ENCODE peak calls at places on chromosome 10, in eight cellular contexts. A is effector memory CD4-positive, alpha-beta T cell; U is GM23248; L is adipocyte; H is aorta; I is psoas muscle; C is mammary epithelial cell; X is GM06990. M is an unnamed sample. For H3K27me3, the result is how much of the 10 kb centered on the place peaks cover.

GRCh38 chr10:32459072-32459703 is 13.2 kb downstream of the CCDC7 start:
- DNase-seq in A (no peak), U (no peak), L (no peak), H (no peak), I (no peak), C (no peak), X (no peak), M (no peak)

GRCh38 chr10:1240341-1240775 is 184.2 kb downstream of the WDR37 start:
- DNase-seq in A (no peak), U (no peak), L (no peak), H (no peak), I (no peak), C (no peak), X (no peak), M (no peak)

GRCh38 chr10:131859341-131860020 is 41.3 kb upstream of the PPP2R2D start:
- DNase-seq in A (no peak), U (peak), L (no peak), H (no peak), I (no peak), C (no peak), X (no peak), M (no peak)

GRCh38 chr10:18400201-18400910 is 251.0 kb downstream of the NSUN6 start:
- DNase-seq in A (no peak), U (peak), L (no peak), H (no peak), I (no peak), C (no peak), X (peak), M (no peak)

GRCh38 chr10:988667-989545 is 672 bp downstream of the GTPBP4 start:
- DNase-seq in A (no peak), U (peak), L (peak), H (no peak), I (no peak), C (peak), X (no peak), M (no peak)

GRCh38 chr10:94066411-94066810 is 72.7 kb downstream of the PLCE1 start:
- DNase-seq in A (no peak), U (peak), L (peak), H (no peak), I (no peak), C (peak), X (no peak), M (peak)

GRCh38 chr10:120490288-120490687 is 33.3 kb downstream of the PLPP4 start:
- DNase-seq in A (no peak), U (no peak), L (no peak), H (no peak), I (no peak), C (no peak), X (no peak), M (peak)

GRCh38 chr10:122051609-122052385 is 62.8 kb downstream of the TACC2 start:
- DNase-seq in A (no peak), U (peak), L (peak), H (peak), I (peak), C (peak), X (no peak), M (no peak)

GRCh38 chr10:33963656-33964175 is 629.2 kb upstream of the NRP1 start:
- DNase-seq in A (no peak), U (no peak), L (peak), H (no peak), I (no peak), C (no peak), X (no peak), M (no peak)

GRCh38 chr10:48594799-48595198 is 10.1 kb downstream of the ARHGAP22 start:
- DNase-seq in A (no peak), U (no peak), L (no peak), H (no peak), I (no peak), C (no peak), X (no peak), M (no peak)

GRCh38 chr10:97566338-97566986 is 6.1 kb upstream of the ANKRD2 start:
- DNase-seq in A (no peak), U (no peak), L (no peak), H (no peak), I (no peak), C (no peak), X (no peak), M (no peak)

GRCh38 chr10:91683976-91684375 is 51.1 kb upstream of the PPP1R3C start:
- DNase-seq in A (no peak), U (peak), L (peak), H (no peak), I (no peak), C (peak), X (no peak), M (peak)

GRCh38 chr10:4351723-4352565 is 474.1 kb upstream of the AKR1E2 start:
- DNase-seq in A (no peak), U (peak), L (no peak), H (no peak), I (no peak), C (peak), X (no peak), M (no peak)

GRCh38 chr10:5557040-5557721 is 32.4 kb downstream of the CALML3 start:
- DNase-seq in A (no peak), U (no peak), L (no peak), H (no peak), I (no peak), C (no peak), X (no peak), M (no peak)

GRCh38 chr10:17512341-17513001 is 58.1 kb upstream of the ST8SIA6 start:
- DNase-seq in A (no peak), U (peak), L (peak), H (peak), I (no peak), C (peak), X (no peak), M (no peak)

GRCh38 chr10:131166486-131166885 is 145.0 kb downstream of the TCERG1L start:
- DNase-seq in A (no peak), U (no peak), L (no peak), H (no peak), I (no peak), C (no peak), X (no peak), M (no peak)

GRCh38 chr10:24128066-24128751 is 80.7 kb upstream of the KIAA1217 start:
- DNase-seq in A (no peak), U (no peak), L (no peak), H (no peak), I (no peak), C (no peak), X (no peak), M (no peak)

GRCh38 chr10:112804036-112804435 is 146.0 kb upstream of the TCF7L2 start:
- DNase-seq in A (no peak), U (no peak), L (no peak), H (no peak), I (no peak), C (no peak), X (no peak), M (no peak)

GRCh38 chr10:15857001-15857608 is 3.2 kb downstream of the MINDY3 start:
- DNase-seq in A (no peak), U (no peak), L (no peak), H (no peak), I (no peak), C (no peak), X (no peak), M (no peak)

GRCh38 chr10:36114913-36115312 is 472.8 kb upstream of the FZD8 start:
- DNase-seq in A (no peak), U (peak), L (peak), H (no peak), I (no peak), C (no peak), X (no peak), M (no peak)

GRCh38 chr10:14798631-14799030 is 23.9 kb upstream of the FAM107B start:
- DNase-seq in A (no peak), U (no peak), L (peak), H (no peak), I (no peak), C (no peak), X (no peak), M (no peak)

GRCh38 chr10:67788028-67788886 is 49.7 kb downstream of the DNAJC12 start:
- DNase-seq in A (peak), U (peak), L (peak), H (peak), I (peak), C (no peak), X (peak), M (no peak)

GRCh38 chr10:112189465-112189864 is 5.9 kb upstream of the GPAM start:
- DNase-seq in A (no peak), U (no peak), L (no peak), H (no peak), I (no peak), C (no peak), X (no peak), M (peak)

DNA sequence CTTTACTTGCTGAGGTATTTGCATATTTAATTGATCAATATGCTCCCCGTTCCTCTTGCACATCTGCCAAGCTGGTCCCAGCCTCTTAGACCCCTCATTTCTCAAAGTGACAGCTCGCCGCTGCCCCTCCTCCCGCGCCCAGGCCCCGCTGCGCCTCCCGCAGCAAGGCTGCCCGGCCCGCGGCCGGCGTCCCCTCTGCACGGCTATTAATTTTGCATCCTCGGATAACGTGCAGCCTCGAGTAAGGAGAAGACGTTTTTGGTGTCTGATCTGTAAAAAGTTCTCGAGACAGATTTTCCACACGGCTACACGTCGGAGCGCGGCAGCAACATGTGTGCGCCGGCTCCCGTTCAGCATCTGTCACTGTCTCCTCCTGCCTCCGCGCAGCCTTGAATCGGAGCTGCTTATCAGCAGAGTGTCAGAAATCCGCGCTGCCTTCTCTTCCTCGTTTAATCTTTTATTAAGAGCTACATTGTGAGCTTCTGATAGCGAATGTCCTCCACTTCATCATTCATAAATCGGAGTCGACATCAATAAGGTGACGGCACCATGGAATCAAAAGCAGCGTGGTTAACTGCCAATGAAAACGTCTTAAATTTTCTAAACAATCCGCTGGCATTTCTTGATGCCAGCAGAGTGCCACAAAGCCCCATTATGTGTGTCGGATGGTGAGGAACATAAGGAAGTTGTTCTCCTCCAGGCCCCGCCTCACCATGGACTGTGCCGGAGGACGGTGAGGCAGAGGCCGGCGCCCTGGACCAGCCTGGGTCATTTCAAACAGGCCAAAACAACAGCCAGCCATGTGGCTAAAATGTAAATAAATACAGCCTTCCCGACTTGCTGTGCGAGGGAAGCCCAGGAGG is 65.1 kb downstream of the EBF3 start:
- DNase-seq in A (no peak), U (peak), L (no peak), H (no peak), I (peak), C (no peak), X (no peak), M (no peak)
- H3K27me3 ChIP-seq in A (under half), U (under half), L (under half), H (under half), I (under half), C (under half), X (under half), M (under half)

GRCh38 chr10:126651461-126651860 is 19.0 kb downstream of the C10orf90 start:
- DNase-seq in A (no peak), U (no peak), L (no peak), H (no peak), I (no peak), C (no peak), X (no peak), M (no peak)
- H3K27me3 ChIP-seq in A (under half), U (under half), L (under half), H (under half), I (under half), C (under half), X (under half), M (under half)

DNA sequence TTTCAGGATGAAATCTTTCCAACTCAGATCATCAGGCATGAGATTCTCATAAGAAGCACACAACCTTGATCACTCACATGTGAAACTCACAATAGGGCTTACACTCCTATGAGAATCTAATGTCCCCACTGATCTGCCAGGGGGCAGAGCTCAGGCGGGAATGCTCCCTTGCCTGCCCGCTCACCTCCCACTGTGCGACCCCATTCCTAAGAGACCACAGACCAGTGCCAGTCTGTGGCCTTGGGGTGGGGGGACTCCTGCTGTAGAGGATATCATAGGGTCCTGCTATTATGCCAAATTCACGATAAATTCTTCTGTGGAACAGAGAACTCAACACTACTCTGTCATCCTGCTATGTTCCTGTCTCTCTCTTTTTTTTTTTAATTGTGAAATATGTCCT is 5.2 kb upstream of the RASGEF1A start:
- DNase-seq in A (no peak), U (no peak), L (no peak), H (no peak), I (no peak), C (no peak), X (no peak), M (no peak)
- H3K27me3 ChIP-seq in A (under half), U (half or more), L (half or more), H (under half), I (half or more), C (under half), X (under half), M (under half)

DNA sequence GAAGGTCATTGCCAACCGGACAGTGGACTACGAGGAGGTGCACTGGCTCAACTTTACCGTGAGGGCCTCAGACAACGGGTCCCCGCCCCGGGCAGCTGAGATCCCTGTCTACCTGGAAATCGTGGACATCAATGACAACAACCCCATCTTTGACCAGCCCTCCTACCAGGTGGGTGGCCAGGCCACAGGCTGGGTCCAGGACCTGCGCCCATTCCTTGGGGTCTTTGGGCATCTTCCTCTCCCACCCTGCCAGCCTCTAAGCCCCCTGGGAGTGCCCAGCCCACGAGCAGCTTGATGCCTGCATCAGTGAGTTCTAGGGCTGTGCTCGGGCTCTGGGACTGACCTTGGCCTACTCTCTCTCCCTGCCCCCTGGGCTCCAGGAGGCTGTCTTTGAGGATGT is 25.8 kb upstream of the VSIR start:
- DNase-seq in A (no peak), U (no peak), L (no peak), H (peak), I (peak), C (no peak), X (no peak), M (no peak)
- H3K27me3 ChIP-seq in A (under half), U (under half), L (under half), H (under half), I (under half), C (under half), X (under half), M (under half)